ENCODE peak calls at places on chromosomes 2 and 18, in six cellular contexts. One of them, this sample, is unnamed.

GRCh38 chr2:37005118-37005868 is 39.0 kb upstream of the STRN start:
- DNase-seq in A172: peak
- DNase-seq in T-helper 2 cell: peak
- DNase-seq in Right ventricle myocardium inferior: no peak
- DNase-seq in right lobe of liver: no peak
- DNase-seq in kidney tubule cell: peak
- DNase-seq in this sample: peak

GRCh38 chr2:207676827-207677354 is 34.5 kb upstream of the CCNYL1 start:
- DNase-seq in Right ventricle myocardium inferior: no peak
- DNase-seq in right lobe of liver: no peak
- DNase-seq in T-helper 2 cell: no peak
- DNase-seq in kidney tubule cell: peak
- DNase-seq in A172: peak
- DNase-seq in this sample: peak

GRCh38 chr2:63755980-63756379 is 85.7 kb upstream of the UGP2 start:
- DNase-seq in kidney tubule cell: peak
- DNase-seq in T-helper 2 cell: no peak
- DNase-seq in Right ventricle myocardium inferior: no peak
- DNase-seq in right lobe of liver: no peak
- DNase-seq in A172: no peak
- DNase-seq in this sample: no peak

GRCh38 chr2:85783796-85784195 is 30.0 kb downstream of the ATOH8 start:
- DNase-seq in T-helper 2 cell: no peak
- DNase-seq in A172: no peak
- DNase-seq in kidney tubule cell: no peak
- DNase-seq in Right ventricle myocardium inferior: no peak
- DNase-seq in right lobe of liver: no peak
- DNase-seq in this sample: no peak

GRCh38 chr2:121148481-121148880 is 136.5 kb downstream of the TFCP2L1 start:
- DNase-seq in T-helper 2 cell: no peak
- DNase-seq in kidney tubule cell: no peak
- DNase-seq in Right ventricle myocardium inferior: no peak
- DNase-seq in right lobe of liver: no peak
- DNase-seq in A172: no peak
- DNase-seq in this sample: no peak

GRCh38 chr2:99545066-99545465 is 55.2 kb upstream of the REV1 start:
- DNase-seq in right lobe of liver: no peak
- DNase-seq in kidney tubule cell: peak
- DNase-seq in T-helper 2 cell: no peak
- DNase-seq in A172: peak
- DNase-seq in Right ventricle myocardium inferior: no peak
- DNase-seq in this sample: no peak

GRCh38 chr2:237264480-237265219 is 149.3 kb downstream of the COL6A3 start:
- DNase-seq in kidney tubule cell: no peak
- DNase-seq in A172: peak
- DNase-seq in right lobe of liver: no peak
- DNase-seq in T-helper 2 cell: no peak
- DNase-seq in Right ventricle myocardium inferior: no peak
- DNase-seq in this sample: no peak

GRCh38 chr18:52060612-52061259 is 279.3 kb upstream of the DCC start:
- DNase-seq in A172: no peak
- DNase-seq in Right ventricle myocardium inferior: no peak
- DNase-seq in right lobe of liver: no peak
- DNase-seq in kidney tubule cell: no peak
- DNase-seq in T-helper 2 cell: no peak
- DNase-seq in this sample: no peak

GRCh38 chr2:239331560-239331959 is 69.3 kb downstream of the HDAC4 start:
- DNase-seq in right lobe of liver: no peak
- DNase-seq in kidney tubule cell: no peak
- DNase-seq in T-helper 2 cell: no peak
- DNase-seq in A172: no peak
- DNase-seq in Right ventricle myocardium inferior: no peak
- DNase-seq in this sample: no peak

GRCh38 chr2:179263460-179264237 is 983 bp downstream of the SESTD1 start:
- DNase-seq in right lobe of liver: peak
- DNase-seq in T-helper 2 cell: peak
- DNase-seq in Right ventricle myocardium inferior: peak
- DNase-seq in A172: peak
- DNase-seq in kidney tubule cell: peak
- DNase-seq in this sample: peak

GRCh38 chr2:12504443-12504842 is 212.3 kb upstream of the TRIB2 start:
- DNase-seq in kidney tubule cell: peak
- DNase-seq in T-helper 2 cell: peak
- DNase-seq in Right ventricle myocardium inferior: no peak
- DNase-seq in A172: peak
- DNase-seq in right lobe of liver: no peak
- DNase-seq in this sample: no peak

GRCh38 chr2:175203621-175204496 is 22.3 kb upstream of the ATP5MC3 start:
- DNase-seq in T-helper 2 cell: peak
- DNase-seq in Right ventricle myocardium inferior: no peak
- DNase-seq in A172: peak
- DNase-seq in right lobe of liver: peak
- DNase-seq in kidney tubule cell: peak
- DNase-seq in this sample: peak

GRCh38 chr2:15730545-15731212 is 139.0 kb downstream of the DDX1 start:
- DNase-seq in Right ventricle myocardium inferior: peak
- DNase-seq in T-helper 2 cell: no peak
- DNase-seq in A172: peak
- DNase-seq in right lobe of liver: peak
- DNase-seq in kidney tubule cell: peak
- DNase-seq in this sample: peak

GRCh38 chr2:177880278-177880677 is 192.3 kb downstream of the PDE11A start:
- DNase-seq in kidney tubule cell: no peak
- DNase-seq in A172: no peak
- DNase-seq in Right ventricle myocardium inferior: no peak
- DNase-seq in right lobe of liver: no peak
- DNase-seq in T-helper 2 cell: no peak
- DNase-seq in this sample: no peak

GRCh38 chr2:97969466-97970067 is 26.2 kb downstream of the TMEM131 start:
- DNase-seq in A172: no peak
- DNase-seq in right lobe of liver: no peak
- DNase-seq in Right ventricle myocardium inferior: no peak
- DNase-seq in T-helper 2 cell: peak
- DNase-seq in kidney tubule cell: no peak
- DNase-seq in this sample: no peak

GRCh38 chr2:240165034-240165433 is 24.6 kb upstream of the OTOS start:
- DNase-seq in Right ventricle myocardium inferior: no peak
- DNase-seq in kidney tubule cell: no peak
- DNase-seq in A172: no peak
- DNase-seq in T-helper 2 cell: no peak
- DNase-seq in right lobe of liver: peak
- DNase-seq in this sample: no peak

GRCh38 chr18:55706893-55707292 is 118.9 kb upstream of the TCF4 start:
- DNase-seq in T-helper 2 cell: no peak
- DNase-seq in right lobe of liver: no peak
- DNase-seq in A172: peak
- DNase-seq in Right ventricle myocardium inferior: no peak
- DNase-seq in kidney tubule cell: no peak
- DNase-seq in this sample: peak

GRCh38 chr2:160010361-160011145 is 51.9 kb downstream of the PLA2R1 start:
- DNase-seq in T-helper 2 cell: no peak
- DNase-seq in right lobe of liver: no peak
- DNase-seq in Right ventricle myocardium inferior: no peak
- DNase-seq in A172: no peak
- DNase-seq in kidney tubule cell: peak
- DNase-seq in this sample: no peak

GRCh38 chr2:160278101-160278888 is 78.2 kb upstream of the ITGB6 start:
- DNase-seq in T-helper 2 cell: no peak
- DNase-seq in A172: no peak
- DNase-seq in right lobe of liver: no peak
- DNase-seq in kidney tubule cell: no peak
- DNase-seq in Right ventricle myocardium inferior: no peak
- DNase-seq in this sample: peak

GRCh38 chr2:233353769-233354499 is at the start of gene DGKD:
- DNase-seq in kidney tubule cell: peak
- DNase-seq in Right ventricle myocardium inferior: peak
- DNase-seq in A172: no peak
- DNase-seq in right lobe of liver: peak
- DNase-seq in T-helper 2 cell: peak
- DNase-seq in this sample: peak

GRCh38 chr2:10493636-10494281 is 45.6 kb upstream of the ODC1 start:
- DNase-seq in kidney tubule cell: peak
- DNase-seq in T-helper 2 cell: peak
- DNase-seq in A172: peak
- DNase-seq in Right ventricle myocardium inferior: no peak
- DNase-seq in right lobe of liver: no peak
- DNase-seq in this sample: no peak

GRCh38 chr18:42892181-42892580 is 223.3 kb downstream of the RIT2 start:
- DNase-seq in A172: no peak
- DNase-seq in kidney tubule cell: no peak
- DNase-seq in right lobe of liver: no peak
- DNase-seq in Right ventricle myocardium inferior: no peak
- DNase-seq in T-helper 2 cell: no peak
- DNase-seq in this sample: no peak

GRCh38 chr18:79577451-79578395 is 101.9 kb upstream of the CTDP1 start:
- DNase-seq in Right ventricle myocardium inferior: no peak
- DNase-seq in kidney tubule cell: peak
- DNase-seq in A172: peak
- DNase-seq in T-helper 2 cell: no peak
- DNase-seq in right lobe of liver: peak
- DNase-seq in this sample: peak

GRCh38 chr2:179636995-179637394 is 224.4 kb downstream of the ZNF385B start:
- DNase-seq in T-helper 2 cell: no peak
- DNase-seq in A172: no peak
- DNase-seq in Right ventricle myocardium inferior: no peak
- DNase-seq in kidney tubule cell: no peak
- DNase-seq in right lobe of liver: no peak
- DNase-seq in this sample: no peak

GRCh38 chr2:36489296-36489695 is 108.7 kb downstream of the FEZ2 start:
- DNase-seq in A172: peak
- DNase-seq in right lobe of liver: no peak
- DNase-seq in Right ventricle myocardium inferior: no peak
- DNase-seq in T-helper 2 cell: no peak
- DNase-seq in kidney tubule cell: peak
- DNase-seq in this sample: peak

GRCh38 chr2:25684577-25684976 is 11.2 kb upstream of the DTNB start:
- DNase-seq in right lobe of liver: no peak
- DNase-seq in kidney tubule cell: no peak
- DNase-seq in A172: no peak
- DNase-seq in Right ventricle myocardium inferior: no peak
- DNase-seq in T-helper 2 cell: no peak
- DNase-seq in this sample: no peak

GRCh38 chr18:10265560-10266235 is 188.7 kb upstream of the APCDD1 start:
- DNase-seq in Right ventricle myocardium inferior: no peak
- DNase-seq in kidney tubule cell: no peak
- DNase-seq in right lobe of liver: no peak
- DNase-seq in T-helper 2 cell: no peak
- DNase-seq in A172: no peak
- DNase-seq in this sample: no peak

GRCh38 chr2:85649201-85650190 is 18.5 kb downstream of the SFTPB start:
- DNase-seq in T-helper 2 cell: no peak
- DNase-seq in right lobe of liver: no peak
- DNase-seq in Right ventricle myocardium inferior: no peak
- DNase-seq in kidney tubule cell: no peak
- DNase-seq in A172: peak
- DNase-seq in this sample: no peak

GRCh38 chr2:133109772-133110171 is 439.8 kb upstream of the LYPD1 start:
- DNase-seq in T-helper 2 cell: no peak
- DNase-seq in Right ventricle myocardium inferior: no peak
- DNase-seq in A172: peak
- DNase-seq in kidney tubule cell: peak
- DNase-seq in right lobe of liver: no peak
- DNase-seq in this sample: peak

GRCh38 chr18:79601234-79601633 is 78.4 kb upstream of the CTDP1 start:
- DNase-seq in A172: no peak
- DNase-seq in right lobe of liver: peak
- DNase-seq in Right ventricle myocardium inferior: no peak
- DNase-seq in T-helper 2 cell: no peak
- DNase-seq in kidney tubule cell: no peak
- DNase-seq in this sample: no peak

GRCh38 chr2:177332041-177332991 is 60.3 kb upstream of the AGPS start:
- DNase-seq in A172: peak
- DNase-seq in kidney tubule cell: peak
- DNase-seq in right lobe of liver: peak
- DNase-seq in Right ventricle myocardium inferior: no peak
- DNase-seq in T-helper 2 cell: peak
- DNase-seq in this sample: peak

GRCh38 chr18:13369756-13370510 is 151.4 kb downstream of the LDLRAD4 start:
- DNase-seq in Right ventricle myocardium inferior: no peak
- DNase-seq in kidney tubule cell: peak
- DNase-seq in right lobe of liver: no peak
- DNase-seq in A172: peak
- DNase-seq in T-helper 2 cell: no peak
- DNase-seq in this sample: no peak